ENCODE peak calls at places on chromosomes 7 and 10, in five cellular contexts. One of them, this sample, is unnamed. For H3K36me3, the result is how much of the 10 kb centered on the place peaks cover.

GRCh38 chr7:39670052-39670451 is 46.7 kb downstream of the RALA start:
- DNase-seq in SK-N-SH: no peak
- DNase-seq in WERI-Rb-1: no peak
- DNase-seq in brain microvascular endothelial cell: no peak
- DNase-seq in PC-9: no peak
- DNase-seq in this sample: no peak

GRCh38 chr7:70384891-70385290 is 747.1 kb upstream of the GALNT17 start:
- DNase-seq in SK-N-SH: no peak
- DNase-seq in WERI-Rb-1: no peak
- DNase-seq in brain microvascular endothelial cell: peak
- DNase-seq in PC-9: no peak
- DNase-seq in this sample: no peak

GRCh38 chr10:62414359-62414758 is 40.2 kb downstream of the ZNF365 start:
- DNase-seq in SK-N-SH: no peak
- DNase-seq in WERI-Rb-1: no peak
- DNase-seq in brain microvascular endothelial cell: no peak
- DNase-seq in PC-9: no peak
- DNase-seq in this sample: no peak

GRCh38 chr7:28207486-28208158 is 27.0 kb upstream of the JAZF1 start:
- DNase-seq in SK-N-SH: no peak
- DNase-seq in WERI-Rb-1: no peak
- DNase-seq in brain microvascular endothelial cell: no peak
- DNase-seq in PC-9: no peak
- DNase-seq in this sample: no peak

GRCh38 chr10:7593068-7593467 is 73.7 kb downstream of the ITIH5 start:
- DNase-seq in SK-N-SH: no peak
- DNase-seq in WERI-Rb-1: no peak
- DNase-seq in brain microvascular endothelial cell: no peak
- DNase-seq in PC-9: no peak
- DNase-seq in this sample: no peak

GRCh38 chr7:106616692-106617052 is 44.3 kb downstream of the CCDC71L start:
- DNase-seq in SK-N-SH: no peak
- DNase-seq in WERI-Rb-1: no peak
- DNase-seq in brain microvascular endothelial cell: no peak
- DNase-seq in PC-9: no peak
- DNase-seq in this sample: no peak

GRCh38 chr7:136245327-136246004 is 268.3 kb upstream of the MTPN start:
- DNase-seq in SK-N-SH: no peak
- DNase-seq in WERI-Rb-1: no peak
- DNase-seq in brain microvascular endothelial cell: no peak
- DNase-seq in PC-9: no peak
- DNase-seq in this sample: no peak

GRCh38 chr7:133934262-133934973 is 192.7 kb upstream of the LRGUK start:
- DNase-seq in SK-N-SH: no peak
- DNase-seq in WERI-Rb-1: peak
- DNase-seq in brain microvascular endothelial cell: no peak
- DNase-seq in PC-9: no peak
- DNase-seq in this sample: no peak

GRCh38 chr10:14205246-14205645 is 125.5 kb downstream of the FRMD4A start:
- DNase-seq in SK-N-SH: no peak
- DNase-seq in WERI-Rb-1: no peak
- DNase-seq in brain microvascular endothelial cell: no peak
- DNase-seq in PC-9: no peak
- DNase-seq in this sample: no peak

GRCh38 chr7:751826-752225 is 24.7 kb upstream of the PRKAR1B start:
- DNase-seq in SK-N-SH: no peak
- DNase-seq in WERI-Rb-1: no peak
- DNase-seq in brain microvascular endothelial cell: no peak
- DNase-seq in PC-9: no peak
- DNase-seq in this sample: no peak

GRCh38 chr10:67924136-67924535 is 39.7 kb downstream of the SIRT1 start:
- DNase-seq in SK-N-SH: no peak
- DNase-seq in WERI-Rb-1: no peak
- DNase-seq in brain microvascular endothelial cell: no peak
- DNase-seq in PC-9: no peak
- DNase-seq in this sample: no peak

GRCh38 chr7:114823290-114823689 is 98.6 kb upstream of the MDFIC start:
- DNase-seq in SK-N-SH: no peak
- DNase-seq in WERI-Rb-1: no peak
- DNase-seq in brain microvascular endothelial cell: no peak
- DNase-seq in PC-9: no peak
- DNase-seq in this sample: no peak

GRCh38 chr10:128576916-128577670 is 450.9 kb upstream of the MKI67 start:
- DNase-seq in SK-N-SH: no peak
- DNase-seq in WERI-Rb-1: no peak
- DNase-seq in brain microvascular endothelial cell: no peak
- DNase-seq in PC-9: no peak
- DNase-seq in this sample: no peak

GRCh38 chr7:92325850-92326249 is 80.1 kb downstream of the ANKIB1 start:
- DNase-seq in SK-N-SH: no peak
- DNase-seq in WERI-Rb-1: no peak
- DNase-seq in brain microvascular endothelial cell: no peak
- DNase-seq in PC-9: no peak
- DNase-seq in this sample: no peak

GRCh38 chr10:129023057-129023456 is 444.0 kb upstream of the MGMT start:
- DNase-seq in SK-N-SH: no peak
- DNase-seq in WERI-Rb-1: no peak
- DNase-seq in brain microvascular endothelial cell: no peak
- DNase-seq in PC-9: no peak
- DNase-seq in this sample: no peak

GRCh38 chr10:5343561-5343960 is 21.2 kb upstream of the UCN3 start:
- DNase-seq in SK-N-SH: no peak
- DNase-seq in WERI-Rb-1: no peak
- DNase-seq in brain microvascular endothelial cell: no peak
- DNase-seq in PC-9: no peak
- DNase-seq in this sample: no peak

GRCh38 chr7:116686812-116687419 is 14.9 kb downstream of the MET start:
- DNase-seq in SK-N-SH: no peak
- DNase-seq in WERI-Rb-1: no peak
- DNase-seq in brain microvascular endothelial cell: no peak
- DNase-seq in PC-9: no peak
- DNase-seq in this sample: no peak

GRCh38 chr7:129798616-129799349 is 154.0 kb downstream of the UBE2H start:
- DNase-seq in SK-N-SH: no peak
- DNase-seq in WERI-Rb-1: no peak
- DNase-seq in brain microvascular endothelial cell: no peak
- DNase-seq in PC-9: no peak
- DNase-seq in this sample: no peak

GRCh38 chr10:31758495-31758894 is 170.1 kb downstream of the ARHGAP12 start:
- DNase-seq in SK-N-SH: no peak
- DNase-seq in WERI-Rb-1: no peak
- DNase-seq in brain microvascular endothelial cell: no peak
- DNase-seq in PC-9: no peak
- DNase-seq in this sample: no peak

DNA sequence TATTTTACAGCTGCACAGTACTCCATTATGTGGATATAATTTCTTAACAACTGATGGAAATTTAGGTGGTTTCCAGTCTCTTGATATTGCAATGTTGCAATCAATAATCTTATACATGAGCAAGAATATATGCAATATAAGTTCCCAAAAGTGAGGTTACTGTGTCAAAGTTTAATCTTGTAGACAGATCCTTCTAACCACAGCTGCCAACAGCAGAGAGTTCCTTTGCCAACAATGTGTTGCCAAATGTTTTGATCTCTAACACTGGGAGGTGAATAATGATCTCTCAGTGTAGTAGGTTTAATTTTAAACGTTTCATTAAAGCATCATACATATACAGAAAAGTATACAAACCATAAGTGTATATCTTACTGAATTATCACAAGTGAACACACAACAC is 54.5 kb downstream of the CUL2 start:
- DNase-seq in SK-N-SH: no peak
- DNase-seq in WERI-Rb-1: no peak
- DNase-seq in brain microvascular endothelial cell: no peak
- DNase-seq in PC-9: no peak
- DNase-seq in this sample: no peak
- H3K36me3 ChIP-seq in SK-N-SH: half or more
- H3K36me3 ChIP-seq in WERI-Rb-1: under half
- H3K36me3 ChIP-seq in brain microvascular endothelial cell: under half
- H3K36me3 ChIP-seq in PC-9: under half
- H3K36me3 ChIP-seq in this sample: under half

GRCh38 chr7:23472556-23472955 is 2.3 kb upstream of the IGF2BP3 start:
- DNase-seq in SK-N-SH: no peak
- DNase-seq in WERI-Rb-1: no peak
- DNase-seq in brain microvascular endothelial cell: no peak
- DNase-seq in PC-9: no peak
- DNase-seq in this sample: no peak
- H3K4me3 ChIP-seq in SK-N-SH: peak
- H3K4me3 ChIP-seq in WERI-Rb-1: peak
- H3K4me3 ChIP-seq in brain microvascular endothelial cell: no peak
- H3K4me3 ChIP-seq in PC-9: peak
- H3K4me3 ChIP-seq in this sample: no peak

GRCh38 chr10:86586516-86586915 is 64.9 kb upstream of the WAPL start:
- DNase-seq in SK-N-SH: no peak
- DNase-seq in WERI-Rb-1: no peak
- DNase-seq in brain microvascular endothelial cell: no peak
- DNase-seq in PC-9: no peak
- DNase-seq in this sample: no peak
- H3K27ac ChIP-seq in SK-N-SH: no peak
- H3K27ac ChIP-seq in WERI-Rb-1: no peak
- H3K27ac ChIP-seq in brain microvascular endothelial cell: no peak
- H3K27ac ChIP-seq in PC-9: no peak
- H3K27ac ChIP-seq in this sample: no peak

GRCh38 chr10:93315261-93315660 is 166.9 kb downstream of the MYOF start:
- DNase-seq in SK-N-SH: no peak
- DNase-seq in WERI-Rb-1: no peak
- DNase-seq in brain microvascular endothelial cell: no peak
- DNase-seq in PC-9: no peak
- DNase-seq in this sample: no peak

GRCh38 chr10:93319096-93319495 is 163.0 kb downstream of the MYOF start:
- DNase-seq in SK-N-SH: no peak
- DNase-seq in WERI-Rb-1: no peak
- DNase-seq in brain microvascular endothelial cell: no peak
- DNase-seq in PC-9: no peak
- DNase-seq in this sample: no peak

DNA sequence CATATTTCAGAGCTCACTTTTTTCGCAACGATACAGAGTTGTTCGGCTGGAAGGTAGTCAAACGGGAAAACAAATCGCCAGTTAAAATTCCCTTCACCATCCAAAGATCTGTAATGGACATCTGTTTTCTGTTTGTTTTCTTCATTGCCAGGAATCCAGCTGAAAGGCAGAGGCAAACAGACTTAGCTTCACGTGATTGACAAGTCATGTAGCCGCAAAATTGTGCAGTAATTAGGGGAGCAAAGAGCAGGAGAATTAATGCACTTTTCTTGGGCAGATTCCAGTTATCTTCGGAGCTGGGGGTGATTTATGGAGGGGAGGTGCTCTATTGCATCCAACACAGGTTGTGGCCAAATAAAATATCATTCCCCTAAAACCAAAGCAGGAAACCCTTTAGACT is 162.3 kb downstream of the MYOF start:
- DNase-seq in SK-N-SH: peak
- DNase-seq in WERI-Rb-1: no peak
- DNase-seq in brain microvascular endothelial cell: no peak
- DNase-seq in PC-9: no peak
- DNase-seq in this sample: no peak
- H3K36me3 ChIP-seq in SK-N-SH: half or more
- H3K36me3 ChIP-seq in WERI-Rb-1: under half
- H3K36me3 ChIP-seq in brain microvascular endothelial cell: half or more
- H3K36me3 ChIP-seq in PC-9: under half
- H3K36me3 ChIP-seq in this sample: under half

DNA sequence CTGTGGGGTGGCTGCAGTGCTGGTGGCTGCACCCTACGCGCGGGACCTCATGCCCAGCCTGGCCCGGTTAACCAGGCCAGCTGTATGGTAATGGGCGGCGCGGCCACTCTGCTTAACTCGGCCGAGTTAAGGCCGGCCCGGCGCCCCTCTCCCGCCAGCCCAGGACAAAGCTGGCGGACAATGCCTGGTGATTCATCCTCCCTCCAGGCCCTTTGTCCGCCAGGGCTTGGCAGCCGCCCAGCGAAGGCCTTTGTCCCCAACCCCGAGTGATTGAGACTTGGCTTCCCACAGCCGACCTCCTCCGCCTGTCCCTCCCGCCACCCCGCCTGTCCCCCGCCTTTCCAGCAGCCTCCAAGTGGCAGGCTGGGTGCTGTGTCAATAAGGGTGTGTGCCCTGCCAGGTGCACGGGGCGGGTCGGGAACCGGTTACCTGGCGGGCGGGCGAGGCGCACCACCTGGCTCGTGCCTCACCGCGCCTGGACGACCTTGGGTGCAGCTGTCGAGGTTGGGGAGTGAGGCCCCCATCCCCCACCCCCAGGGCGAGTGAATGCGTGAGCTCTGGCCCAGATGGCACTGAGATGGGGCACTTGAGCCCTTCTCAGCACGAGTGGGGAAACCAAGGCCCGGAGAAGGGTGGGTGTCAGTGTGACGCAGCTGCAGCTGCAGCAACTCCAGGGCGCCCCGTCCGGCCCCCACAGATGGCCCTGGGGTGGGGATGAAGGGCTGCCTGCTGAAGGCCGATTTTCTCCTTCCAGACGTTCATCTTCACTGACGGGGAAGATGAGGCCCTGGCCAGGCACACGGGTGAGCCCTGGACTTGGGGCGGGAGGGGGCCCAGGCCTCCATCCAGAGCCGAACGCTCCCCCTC is 4.6 kb downstream of the LFNG start:
- DNase-seq in SK-N-SH: peak
- DNase-seq in WERI-Rb-1: no peak
- DNase-seq in brain microvascular endothelial cell: no peak
- DNase-seq in PC-9: peak
- DNase-seq in this sample: no peak
- H3K4me3 ChIP-seq in SK-N-SH: no peak
- H3K4me3 ChIP-seq in WERI-Rb-1: no peak
- H3K4me3 ChIP-seq in brain microvascular endothelial cell: peak
- H3K4me3 ChIP-seq in PC-9: peak
- H3K4me3 ChIP-seq in this sample: peak

DNA sequence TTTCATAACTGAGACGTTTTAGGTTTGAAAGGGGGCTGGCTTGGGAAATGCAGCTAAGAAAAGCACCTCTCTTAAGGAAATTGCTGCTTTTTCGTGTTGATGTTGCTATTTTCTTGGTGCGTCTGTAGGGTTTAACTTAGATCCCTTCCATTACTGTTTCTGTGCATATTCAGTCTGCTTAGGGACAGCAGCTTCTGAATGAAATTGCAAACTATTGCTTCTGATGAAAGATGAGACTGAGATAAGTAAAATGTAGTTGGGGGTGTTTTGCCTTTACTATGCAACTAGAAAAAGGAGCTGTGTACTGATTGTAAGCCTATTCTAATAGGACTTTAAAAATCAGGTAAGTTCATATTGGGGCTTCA is 769 bp downstream of the HDAC9 start:
- DNase-seq in SK-N-SH: no peak
- DNase-seq in WERI-Rb-1: no peak
- DNase-seq in brain microvascular endothelial cell: no peak
- DNase-seq in PC-9: no peak
- DNase-seq in this sample: no peak
- H3K27ac ChIP-seq in SK-N-SH: peak
- H3K27ac ChIP-seq in WERI-Rb-1: peak
- H3K27ac ChIP-seq in brain microvascular endothelial cell: no peak
- H3K27ac ChIP-seq in PC-9: no peak
- H3K27ac ChIP-seq in this sample: no peak

GRCh38 chr7:73573276-73573675 is 5.1 kb downstream of the TBL2 start:
- DNase-seq in SK-N-SH: no peak
- DNase-seq in WERI-Rb-1: no peak
- DNase-seq in brain microvascular endothelial cell: no peak
- DNase-seq in PC-9: no peak
- DNase-seq in this sample: no peak
- H3K36me3 ChIP-seq in SK-N-SH: half or more
- H3K36me3 ChIP-seq in WERI-Rb-1: half or more
- H3K36me3 ChIP-seq in brain microvascular endothelial cell: half or more
- H3K36me3 ChIP-seq in PC-9: under half
- H3K36me3 ChIP-seq in this sample: under half

This sample was measured in CD8-positive, alpha-beta T cell.